ENCODE peak calls at places on chromosomes 13 and 19, in seven cellular contexts. V, K, X, J, N, B and H are unnamed samples.

GRCh38 chr19:44990966-44991365 is 10.3 kb upstream of the RELB start:
- DNase-seq in K (no peak), J (no peak), V (no peak), X (no peak), N (no peak), B (no peak), H (no peak)

GRCh38 chr19:18735324-18735723 is 51.8 kb downstream of the CRTC1 start:
- DNase-seq in X (no peak), V (no peak), J (no peak), K (no peak), N (no peak), B (no peak), H (no peak)

GRCh38 chr13:29832899-29833298 is 17.5 kb downstream of the UBL3 start:
- DNase-seq in V (no peak), N (no peak), X (no peak), J (no peak), K (no peak), B (no peak), H (no peak)

GRCh38 chr13:112719016-112719415 is 29.2 kb downstream of the ATP11A start:
- DNase-seq in V (no peak), K (no peak), N (no peak), X (no peak), J (no peak), B (no peak), H (peak)

GRCh38 chr19:23762884-23763711 is 4.4 kb upstream of the ZNF681 start:
- DNase-seq in V (peak), K (peak), B (peak), X (peak), J (peak), N (no peak), H (peak)

GRCh38 chr19:56660381-56661105 is 11.0 kb downstream of the ZNF835 start:
- DNase-seq in K (peak), N (no peak), X (no peak), B (peak), J (no peak), V (peak), H (no peak)

GRCh38 chr19:16359074-16359473 is 34.4 kb downstream of the KLF2 start:
- DNase-seq in N (no peak), B (no peak), J (no peak), X (no peak), V (no peak), K (no peak), H (no peak)

GRCh38 chr13:98419786-98420559 is 156.9 kb downstream of the STK24 start:
- DNase-seq in V (no peak), N (no peak), B (no peak), X (no peak), J (no peak), K (no peak), H (no peak)

GRCh38 chr13:23616228-23616627 is 46.0 kb downstream of the TNFRSF19 start:
- DNase-seq in N (no peak), K (no peak), X (no peak), J (no peak), B (no peak), V (no peak), H (no peak)

GRCh38 chr13:67557642-67558241 is 327.6 kb upstream of the PCDH9 start:
- DNase-seq in N (no peak), B (no peak), V (peak), X (peak), J (no peak), K (no peak), H (no peak)

GRCh38 chr19:53808710-53809125 is 15.4 kb downstream of the NLRP12 start:
- DNase-seq in J (no peak), B (no peak), V (peak), N (no peak), X (peak), K (no peak), H (peak)

GRCh38 chr13:28819046-28819747 is 942 bp upstream of the MTUS2 start:
- DNase-seq in V (peak), N (no peak), X (peak), J (no peak), B (no peak), K (no peak), H (no peak)

GRCh38 chr19:12937243-12938053 is 961 bp upstream of the CALR start:
- DNase-seq in B (no peak), V (peak), J (peak), N (no peak), X (no peak), K (no peak), H (peak)
- H3K27ac ChIP-seq in B (peak), V (peak), J (peak), N (peak), X (peak), K (peak), H (peak)

GRCh38 chr13:89281331-89281730 is 1610.2 kb downstream of the SLITRK5 start:
- DNase-seq in J (no peak), K (no peak), X (no peak), V (no peak), B (no peak), N (no peak), H (no peak)

GRCh38 chr13:89282241-89282640 is 1611.1 kb downstream of the SLITRK5 start:
- DNase-seq in X (no peak), B (no peak), N (no peak), J (no peak), V (no peak), K (no peak), H (no peak)

GRCh38 chr13:89279374-89279773 is 1608.2 kb downstream of the SLITRK5 start:
- DNase-seq in V (no peak), X (no peak), B (no peak), K (no peak), N (no peak), J (no peak), H (no peak)
- H3K27ac ChIP-seq in V (no peak), X (no peak), B (no peak), K (no peak), N (no peak), J (no peak), H (no peak)

DNA sequence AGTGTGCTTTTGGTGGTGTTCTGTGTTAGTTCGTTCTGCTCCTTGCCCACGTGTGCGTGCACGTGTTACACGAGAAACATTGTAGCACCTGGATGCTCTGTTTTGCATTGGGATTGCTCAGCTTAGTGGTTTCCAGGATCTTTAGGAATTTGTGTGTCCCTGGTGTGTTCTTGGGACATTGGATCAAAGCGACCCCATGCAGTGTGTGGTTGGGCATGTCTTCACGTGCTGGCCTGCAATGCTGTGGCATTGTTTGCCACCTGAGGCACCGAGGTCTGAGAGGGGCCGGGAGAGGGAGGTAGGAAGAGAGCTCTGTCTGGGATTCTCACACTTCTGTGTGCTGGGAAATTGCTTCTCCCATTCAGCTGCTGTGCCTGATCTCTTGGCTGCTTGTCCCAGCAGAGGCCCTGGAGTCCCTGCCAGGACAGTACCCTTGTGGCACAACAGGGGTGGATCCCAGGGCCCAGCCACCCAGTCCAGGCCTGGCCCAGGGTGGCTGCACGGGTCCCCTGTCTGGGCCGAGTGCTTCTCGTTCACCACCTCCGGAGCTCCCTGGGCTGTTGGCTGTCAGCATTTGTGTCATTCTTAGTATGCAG is 11.3 kb downstream of the PLEKHJ1 start:
- DNase-seq in N (no peak), X (no peak), K (no peak), V (no peak), J (no peak), B (no peak), H (no peak)
- H3K27ac ChIP-seq in N (no peak), X (no peak), K (no peak), V (no peak), J (no peak), B (no peak), H (no peak)

GRCh38 chr13:94952787-94953186 is 240.4 kb upstream of the SOX21 start:
- DNase-seq in V (no peak), N (no peak), X (no peak), K (no peak), B (no peak), J (no peak), H (no peak)

GRCh38 chr13:94947392-94947791 is 235.0 kb upstream of the SOX21 start:
- DNase-seq in K (no peak), B (no peak), N (no peak), V (no peak), J (no peak), X (no peak), H (no peak)

GRCh38 chr13:94947965-94948371 is 235.6 kb upstream of the SOX21 start:
- DNase-seq in J (no peak), K (no peak), N (no peak), X (no peak), V (no peak), B (no peak), H (no peak)

DNA sequence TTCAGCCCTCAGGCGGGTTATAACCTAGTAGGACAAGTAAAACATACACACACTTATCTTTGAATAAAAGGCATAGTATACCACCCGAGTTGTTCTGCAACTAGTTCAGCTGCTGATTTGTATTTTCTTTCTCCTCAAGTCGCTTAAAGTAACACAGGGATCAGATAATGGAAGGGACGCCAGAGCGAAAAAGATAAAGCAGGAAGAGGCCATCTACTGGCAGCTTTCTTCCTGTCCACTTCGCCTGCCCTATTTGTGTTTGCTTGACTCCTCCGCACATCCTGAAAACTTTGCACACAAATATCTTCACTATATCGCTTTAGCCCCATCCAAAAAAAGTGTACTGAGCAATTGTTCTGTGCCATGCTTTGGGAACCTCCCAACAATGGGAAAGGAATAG is 238.0 kb upstream of the SOX21 start:
- DNase-seq in B (no peak), K (no peak), V (peak), X (peak), N (no peak), J (no peak), H (no peak)
- H3K27ac ChIP-seq in B (no peak), K (no peak), V (no peak), X (no peak), N (no peak), J (no peak), H (no peak)

GRCh38 chr19:335072-335471 is 9.5 kb downstream of the MIER2 start:
- DNase-seq in X (no peak), K (no peak), B (no peak), N (no peak), J (no peak), V (no peak), H (no peak)

GRCh38 chr19:335486-336066 is 9.0 kb downstream of the MIER2 start:
- DNase-seq in N (no peak), X (no peak), K (no peak), V (no peak), J (no peak), B (no peak), H (no peak)

GRCh38 chr19:330503-330902 is 14.1 kb downstream of the MIER2 start:
- DNase-seq in K (no peak), V (no peak), B (no peak), N (no peak), X (no peak), J (no peak), H (no peak)

GRCh38 chr19:336067-336614 is 8.5 kb downstream of the MIER2 start:
- DNase-seq in X (no peak), V (no peak), N (no peak), J (no peak), K (no peak), B (no peak), H (no peak)

GRCh38 chr19:334296-335071 is 10.1 kb downstream of the MIER2 start:
- DNase-seq in V (no peak), K (no peak), X (no peak), N (no peak), J (no peak), B (no peak), H (no peak)
- H3K27ac ChIP-seq in V (no peak), K (no peak), X (no peak), N (no peak), J (no peak), B (no peak), H (no peak)

DNA sequence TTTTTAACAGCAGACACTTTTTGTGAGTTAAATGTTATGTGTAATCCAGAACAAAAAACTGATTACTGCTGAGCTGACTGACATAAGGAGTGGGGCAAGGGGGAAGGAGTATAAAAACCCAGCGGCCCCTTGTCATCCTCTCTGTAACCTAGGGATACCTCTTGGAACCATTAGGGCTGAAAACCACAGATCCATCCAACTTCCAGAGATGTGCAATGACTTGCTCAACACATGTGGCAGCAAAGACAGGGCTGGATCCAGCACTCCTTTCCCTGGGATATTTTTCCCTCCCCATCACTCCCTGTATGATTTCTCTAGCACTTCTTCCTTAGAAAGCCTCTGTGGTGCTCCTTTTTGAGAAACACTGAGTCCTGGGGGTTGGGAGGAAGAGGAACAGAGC is 219.6 kb downstream of the COG6 start:
- DNase-seq in V (no peak), B (no peak), N (no peak), J (no peak), K (no peak), X (no peak), H (no peak)
- H3K27ac ChIP-seq in V (no peak), B (peak), N (no peak), J (no peak), K (peak), X (no peak), H (no peak)

DNA sequence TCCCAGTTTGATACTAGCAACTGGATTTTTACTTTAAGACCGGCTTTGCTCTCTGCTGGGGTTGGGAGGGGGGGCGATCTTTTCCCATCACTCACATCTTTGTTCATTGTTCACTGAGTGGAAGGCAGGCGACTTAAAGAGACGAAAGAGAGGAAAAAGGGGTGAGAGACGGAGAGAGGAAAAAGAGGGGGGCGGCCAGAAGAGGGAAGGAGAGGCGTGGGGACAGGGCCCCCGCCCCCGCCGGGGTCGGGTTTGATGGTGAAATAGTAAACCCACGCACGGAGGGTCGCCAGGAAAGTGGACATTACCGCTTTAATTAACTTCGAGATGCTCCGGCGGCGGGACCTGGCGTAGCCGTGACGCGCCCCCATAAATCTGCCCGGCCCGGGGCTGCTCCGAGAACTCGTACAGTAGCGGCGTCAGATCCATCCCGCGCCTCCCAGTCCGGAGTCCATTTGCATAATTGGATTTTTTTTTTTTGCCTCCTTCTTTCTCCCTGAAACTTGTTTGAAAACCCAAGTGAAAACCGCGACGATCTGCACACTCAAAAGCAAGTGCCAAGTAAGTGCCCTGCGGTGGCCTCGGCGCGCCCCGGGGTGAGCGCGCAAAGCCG is 144.0 kb upstream of the ZNF536 start:
- DNase-seq in X (no peak), N (no peak), V (peak), K (no peak), B (no peak), J (no peak), H (no peak)
- H3K27ac ChIP-seq in X (no peak), N (no peak), V (no peak), K (peak), B (no peak), J (no peak), H (no peak)